ENCODE peak calls at places on chromosomes 2 and 18, in four cellular contexts. D is heart left ventricle, T is HCT116, J is ovary. Q is an unnamed sample. For H3K27me3 and H3K36me3, the result is how much of the 10 kb centered on the place peaks cover.

GRCh38 chr2:204114294-204114693 is 177.7 kb downstream of the ICOS start:
- DNase-seq in D (no peak), T (no peak), J (peak), Q (no peak)

GRCh38 chr2:111617299-111617803 is 266.6 kb downstream of the ANAPC1 start:
- DNase-seq in T (peak), J (no peak), D (no peak), Q (no peak)

GRCh38 chr2:128268611-128269357 is 49.9 kb downstream of the HS6ST1 start:
- DNase-seq in D (no peak), T (no peak), J (no peak), Q (no peak)

GRCh38 chr18:11887305-11888262 is 20.5 kb downstream of the MPPE1 start:
- DNase-seq in J (no peak), T (no peak), D (no peak), Q (no peak)

GRCh38 chr2:11314482-11314881 is 30.0 kb downstream of the ROCK2 start:
- DNase-seq in T (no peak), J (no peak), D (no peak), Q (no peak)

GRCh38 chr2:165953306-165953654 is 296 bp downstream of the TTC21B start:
- DNase-seq in D (no peak), T (peak), J (no peak), Q (no peak)

GRCh38 chr2:7011376-7012083 is 94.3 kb downstream of the RNF144A start:
- DNase-seq in T (no peak), J (no peak), D (no peak), Q (no peak)

GRCh38 chr2:30713698-30714097 is 93.5 kb downstream of the CAPN13 start:
- DNase-seq in J (no peak), T (no peak), D (no peak), Q (no peak)

GRCh38 chr18:50172367-50172766 is 22.6 kb downstream of the MYO5B start:
- DNase-seq in T (no peak), J (no peak), D (no peak), Q (no peak)

GRCh38 chr18:76922107-76922506 is 99.8 kb downstream of the ZNF236 start:
- DNase-seq in J (no peak), T (peak), D (no peak), Q (no peak)

GRCh38 chr2:69138247-69138754 is 125.3 kb downstream of the ANTXR1 start:
- DNase-seq in J (no peak), T (peak), D (no peak), Q (no peak)

GRCh38 chr2:186554450-186554849 is 35.4 kb upstream of the ITGAV start:
- DNase-seq in D (no peak), J (no peak), T (no peak), Q (no peak)

GRCh38 chr2:105933906-105934305 is 189.2 kb downstream of the NCK2 start:
- DNase-seq in T (no peak), J (no peak), D (no peak), Q (no peak)

GRCh38 chr2:76202866-76203265 is 492.2 kb upstream of the GCFC2 start:
- DNase-seq in D (no peak), T (no peak), J (no peak), Q (no peak)

GRCh38 chr2:104734937-104735586 is 118.9 kb upstream of the POU3F3 start:
- DNase-seq in T (no peak), J (no peak), D (no peak), Q (no peak)

GRCh38 chr18:74760026-74760425 is 162.4 kb downstream of the ZNF407 start:
- DNase-seq in J (no peak), D (no peak), T (no peak), Q (no peak)

GRCh38 chr2:234840336-234840735 is 111.5 kb upstream of the SH3BP4 start:
- DNase-seq in D (peak), J (peak), T (peak), Q (no peak)

GRCh38 chr2:2523395-2524339 is 192.6 kb upstream of the MYT1L start:
- DNase-seq in D (no peak), J (no peak), T (no peak), Q (no peak)

GRCh38 chr2:224971214-224971613 is 71.1 kb downstream of the DOCK10 start:
- DNase-seq in D (no peak), T (peak), J (no peak), Q (no peak)

GRCh38 chr2:64807417-64807816 is 153.7 kb upstream of the SERTAD2 start:
- DNase-seq in T (peak), J (no peak), D (no peak), Q (no peak)

GRCh38 chr2:122980672-122981071 is 1044.4 kb upstream of the CNTNAP5 start:
- DNase-seq in T (no peak), D (peak), J (no peak), Q (no peak)

GRCh38 chr2:43609304-43609883 is 13.6 kb upstream of the THADA start:
- DNase-seq in D (no peak), T (peak), J (peak), Q (no peak)

DNA sequence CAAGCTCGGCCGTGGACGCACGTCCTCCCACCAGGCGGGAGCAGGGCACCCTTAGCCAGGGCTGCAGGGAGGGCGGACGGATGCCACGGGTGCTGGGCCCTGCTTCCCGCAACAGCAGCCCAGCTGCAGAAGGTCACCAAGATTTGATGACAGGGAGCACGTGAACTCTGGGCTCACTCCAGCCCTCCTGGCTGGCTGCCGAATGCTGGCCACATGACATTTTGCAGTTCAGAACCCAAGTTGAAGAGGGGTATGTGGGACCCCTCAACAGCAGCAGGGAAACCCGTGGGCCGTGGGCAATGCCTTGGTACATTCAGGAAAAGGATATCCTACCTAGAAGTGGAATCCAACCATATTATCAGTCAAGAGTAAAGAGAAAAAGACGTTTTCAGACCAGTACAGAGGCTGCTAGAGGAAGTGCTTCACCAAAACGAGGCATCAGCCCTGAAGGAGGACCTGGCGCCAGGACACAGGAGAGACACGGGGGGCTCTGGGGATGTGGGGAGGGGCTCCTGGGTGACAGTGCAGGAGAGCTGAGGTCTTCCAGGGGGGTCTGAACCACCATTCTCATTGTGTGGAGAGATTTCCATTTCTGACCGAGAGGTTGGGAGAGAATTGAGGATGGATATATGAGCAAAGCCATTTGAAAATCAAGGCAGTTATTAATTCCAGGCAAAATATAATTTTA is 107.4 kb upstream of the CTDP1 start:
- DNase-seq in T (no peak), D (peak), J (no peak), Q (no peak)
- H3K27me3 ChIP-seq in T (under half), D (under half), J (under half), Q (under half)

DNA sequence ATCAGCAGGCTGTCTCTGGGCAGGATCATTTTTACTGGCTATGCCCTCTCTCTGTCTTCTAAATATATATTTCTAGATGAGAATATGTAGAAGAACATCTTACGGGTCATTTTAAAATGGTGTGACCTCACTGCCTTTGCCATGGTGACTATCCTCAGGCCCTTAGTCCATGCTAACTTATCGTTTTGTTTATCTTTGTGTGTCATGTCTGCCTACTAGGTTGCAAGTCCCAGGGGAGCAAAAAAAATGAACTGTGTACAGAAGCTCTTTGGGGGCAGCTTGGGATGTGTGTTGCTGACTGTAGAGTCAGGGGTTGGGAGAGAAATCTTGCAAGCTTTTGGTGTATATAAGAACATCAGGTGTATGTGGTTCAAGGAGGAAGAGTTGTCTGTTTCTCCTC is 11.0 kb downstream of the CPSF3 start:
- DNase-seq in J (no peak), T (no peak), D (no peak), Q (no peak)
- H3K36me3 ChIP-seq in J (under half), T (under half), D (half or more), Q (under half)

GRCh38 chr2:58339548-58340243 is 98.6 kb upstream of the FANCL start:
- DNase-seq in T (no peak), J (no peak), D (no peak), Q (no peak)
- H3K27me3 ChIP-seq in T (under half), J (under half), D (under half), Q (under half)

GRCh38 chr2:201735486-201735885 is 37.0 kb upstream of the MPP4 start:
- DNase-seq in D (no peak), J (no peak), T (no peak), Q (no peak)
- H3K36me3 ChIP-seq in D (half or more), J (under half), T (under half), Q (under half)

GRCh38 chr18:25181993-25182392 is 170.0 kb downstream of the ZNF521 start:
- DNase-seq in J (no peak), D (no peak), T (no peak), Q (no peak)
- H3K27me3 ChIP-seq in J (under half), D (under half), T (under half), Q (under half)

Q was measured in effector memory CD4-positive, alpha-beta T cell.